ENCODE peak calls at places on chromosomes 2 and 18, in five cellular contexts. Z, H, U, O and C are unnamed samples.

GRCh38 chr2:2542966-2543555 is 212.0 kb upstream of the MYT1L start:
- DNase-seq in O (no peak), U (no peak), H (no peak), Z (no peak), C (no peak)

GRCh38 chr2:226060228-226060627 is 660.7 kb downstream of the NYAP2 start:
- DNase-seq in Z (no peak), U (no peak), O (no peak), H (no peak), C (no peak)

GRCh38 chr2:86368181-86368824 is 30.9 kb upstream of the REEP1 start:
- DNase-seq in Z (peak), O (peak), H (no peak), U (peak), C (no peak)

GRCh38 chr18:57759650-57760049 is 43.5 kb downstream of the ATP8B1 start:
- DNase-seq in O (no peak), H (no peak), Z (no peak), U (no peak), C (no peak)

GRCh38 chr2:37052600-37053332 is 31.4 kb downstream of the HEATR5B start:
- DNase-seq in O (no peak), Z (no peak), H (no peak), U (no peak), C (no peak)

GRCh38 chr18:74836296-74837139 is 238.8 kb downstream of the ZNF407 start:
- DNase-seq in O (no peak), H (no peak), Z (no peak), U (no peak), C (peak)

GRCh38 chr2:80545420-80546192 is 241.1 kb upstream of the LRRTM1 start:
- DNase-seq in O (no peak), Z (no peak), H (no peak), U (no peak), C (no peak)

GRCh38 chr18:47175283-47175894 is 775 bp downstream of the IER3IP1 start:
- DNase-seq in U (peak), Z (no peak), O (no peak), H (no peak), C (no peak)

GRCh38 chr2:239002960-239003932 is 155.4 kb downstream of the TWIST2 start:
- DNase-seq in H (peak), O (no peak), U (peak), Z (no peak), C (no peak)

GRCh38 chr2:70947556-70948184 is 12.0 kb downstream of the ATP6V1B1 start:
- DNase-seq in O (no peak), Z (no peak), U (no peak), H (peak), C (peak)

GRCh38 chr2:230416061-230416721 is at the start of gene SP100:
- DNase-seq in Z (peak), H (peak), O (peak), U (peak), C (peak)

GRCh38 chr2:1561793-1562521 is 148.7 kb downstream of the TPO start:
- DNase-seq in H (no peak), O (no peak), Z (no peak), U (no peak), C (no peak)

GRCh38 chr18:63131106-63131943 is 188.2 kb downstream of the BCL2 start:
- DNase-seq in O (peak), H (peak), U (peak), Z (peak), C (no peak)

GRCh38 chr2:165193178-165193777 is 10.6 kb downstream of the SCN3A start:
- DNase-seq in H (no peak), O (no peak), Z (peak), U (no peak), C (no peak)

GRCh38 chr18:72160504-72161445 is 383.4 kb downstream of the CBLN2 start:
- DNase-seq in H (no peak), U (no peak), O (no peak), Z (no peak), C (no peak)

GRCh38 chr18:44781890-44782289 is 101.2 kb downstream of the SETBP1 start:
- DNase-seq in U (no peak), Z (no peak), H (no peak), O (no peak), C (peak)

GRCh38 chr2:43486604-43487003 is 109.2 kb downstream of the THADA start:
- DNase-seq in O (no peak), H (no peak), Z (no peak), U (peak), C (no peak)

GRCh38 chr18:3184275-3184963 is 35.3 kb downstream of the MYOM1 start:
- DNase-seq in H (no peak), Z (no peak), O (no peak), U (no peak), C (no peak)

GRCh38 chr2:173149491-173149890 is 73.8 kb downstream of the MAP3K20 start:
- DNase-seq in O (no peak), H (no peak), U (no peak), Z (peak), C (no peak)

GRCh38 chr2:64913357-64913869 is 75.8 kb upstream of the SLC1A4 start:
- DNase-seq in Z (no peak), U (peak), O (peak), H (no peak), C (no peak)

GRCh38 chr18:13260114-13260926 is 41.8 kb downstream of the LDLRAD4 start:
- DNase-seq in U (peak), Z (no peak), O (no peak), H (no peak), C (peak)

GRCh38 chr2:129908721-129909373 is 70.6 kb upstream of the RAB6C start:
- DNase-seq in O (no peak), Z (no peak), H (no peak), U (no peak), C (no peak)